ENCODE peak calls at places on chromosomes 11 and 22, in nine cellular contexts. K is RKO; S is NCI-H526 treated with DMSO at 0.1 percent for 48 hours; O is SJSA1; J is cardiac muscle cell; M is stimulated activated CD8-positive, alpha-beta memory T cell treated with anti-CD3 and anti-CD28 coated beads, Interleukin-15, amount 100 ng/mL, for 4 hours; A is HCT116; Z is RPMI7951; L is nucleus accumbens. Y is an unnamed sample.

GRCh38 chr11:76215946-76216345 is 9.6 kb upstream of the WNT11 start:
- DNase-seq in L (no peak), S (no peak), M (no peak), Z (peak), A (no peak), O (no peak), K (peak), J (no peak), Y (no peak)

GRCh38 chr11:16777576-16777975 is 39.1 kb downstream of the C11orf58 start:
- DNase-seq in S (no peak), Z (no peak), A (no peak), J (no peak), L (no peak), K (no peak), M (no peak), O (no peak), Y (no peak)

GRCh38 chr11:134779179-134779578 is 367.1 kb upstream of the B3GAT1 start:
- DNase-seq in J (no peak), A (no peak), L (no peak), M (no peak), K (no peak), Z (no peak), S (no peak), O (no peak), Y (no peak)

GRCh38 chr11:518463-519202 is 11.6 kb upstream of the RNH1 start:
- DNase-seq in J (peak), K (peak), S (peak), M (peak), A (peak), Z (peak), L (no peak), O (peak), Y (peak)

GRCh38 chr22:27576815-27577564 is 224.6 kb downstream of the MN1 start:
- DNase-seq in S (no peak), Z (peak), J (peak), M (no peak), K (no peak), L (no peak), O (no peak), A (no peak), Y (no peak)

GRCh38 chr11:125193158-125193557 is 28.6 kb downstream of the PKNOX2 start:
- DNase-seq in L (no peak), K (no peak), J (no peak), O (no peak), A (no peak), M (no peak), S (no peak), Z (no peak), Y (no peak)

GRCh38 chr11:122765487-122766131 is 72.7 kb upstream of the CRTAM start:
- DNase-seq in Z (no peak), S (no peak), J (no peak), M (no peak), K (no peak), L (no peak), A (no peak), O (no peak), Y (no peak)

GRCh38 chr11:125091247-125091876 is 20.1 kb downstream of the TMEM218 start:
- DNase-seq in J (peak), K (peak), L (no peak), M (no peak), O (peak), S (peak), A (no peak), Z (peak), Y (no peak)

GRCh38 chr22:45064313-45065268 is 54.8 kb upstream of the PHF21B start:
- DNase-seq in S (no peak), K (peak), M (no peak), L (no peak), J (peak), O (peak), A (no peak), Z (peak), Y (no peak)

Y was measured in DMS 273 treated with DMSO at 0.1 percent for 48 hours.